ENCODE peak calls at places on chromosomes 3 and 15, in six cellular contexts. A, I, O, P, T and H are unnamed samples.

GRCh38 chr15:43440721-43441281 is 52.2 kb downstream of the TP53BP1 start:
- DNase-seq in A (peak), I (peak), O (peak), P (no peak), T (no peak), H (peak)

GRCh38 chr3:85304360-85304964 is 345.7 kb downstream of the CADM2 start:
- DNase-seq in A (no peak), I (no peak), O (no peak), P (no peak), T (no peak), H (no peak)

GRCh38 chr3:157175678-157176077 is 15.7 kb upstream of the CCNL1 start:
- DNase-seq in A (no peak), I (no peak), O (no peak), P (no peak), T (no peak), H (peak)

GRCh38 chr3:13822042-13822441 is 57.8 kb downstream of the WNT7A start:
- DNase-seq in A (peak), I (peak), O (no peak), P (no peak), T (no peak), H (no peak)

GRCh38 chr3:191737742-191738141 is 276.8 kb downstream of the PYDC2 start:
- DNase-seq in A (no peak), I (no peak), O (no peak), P (no peak), T (no peak), H (no peak)

GRCh38 chr15:85867250-85867649 is 72.5 kb upstream of the KLHL25 start:
- DNase-seq in A (no peak), I (no peak), O (no peak), P (no peak), T (no peak), H (no peak)

GRCh38 chr3:48504051-48504946 is at the start of gene SHISA5:
- DNase-seq in A (peak), I (no peak), O (peak), P (peak), T (peak), H (peak)

GRCh38 chr3:31789429-31789828 is 191.6 kb downstream of the OSBPL10 start:
- DNase-seq in A (no peak), I (no peak), O (no peak), P (no peak), T (no peak), H (no peak)

GRCh38 chr3:140285380-140285779 is 350.4 kb downstream of the CLSTN2 start:
- DNase-seq in A (no peak), I (no peak), O (no peak), P (no peak), T (no peak), H (no peak)

GRCh38 chr3:14462738-14463137 is 60.3 kb downstream of the SLC6A6 start:
- DNase-seq in A (no peak), I (no peak), O (no peak), P (no peak), T (no peak), H (no peak)

GRCh38 chr15:48868549-48868948 is 9.4 kb upstream of the EID1 start:
- DNase-seq in A (no peak), I (no peak), O (peak), P (no peak), T (no peak), H (peak)

GRCh38 chr15:80970018-80970657 is 19.5 kb downstream of the MESD start:
- DNase-seq in A (no peak), I (peak), O (peak), P (peak), T (peak), H (peak)

GRCh38 chr15:79743032-79743431 is 153.8 kb downstream of the MTHFS start:
- DNase-seq in A (no peak), I (no peak), O (no peak), P (no peak), T (no peak), H (no peak)